ENCODE peak calls at places on chromosome 13, in nine cellular contexts. X is OCI-LY7, M is neural progenitor cell, G is PC-3, V is GM23338, L is GM23248, I is hepatocyte, J is HCT116, S is SK-N-SH. Q is an unnamed sample.
A peak's percentile ranks its signal among the peaks of the same experiment; 100 is the strongest.

GRCh38 chr13:99374994-99375805 is 68.0 kb upstream of the GPR183 start:
- DNase-seq in X (peak; percentile 44), M (no peak), G (no peak), V (no peak), L (no peak), I (no peak), J (no peak), S (no peak), Q (no peak)

GRCh38 chr13:109272595-109273325 is 513.6 kb downstream of the IRS2 start:
- DNase-seq in X (no peak), M (no peak), G (no peak), V (no peak), L (peak; percentile 50), I (no peak), J (no peak), S (no peak), Q (no peak)

GRCh38 chr13:76043882-76044281 is 407.8 kb downstream of the LMO7 start:
- DNase-seq in X (no peak), M (peak; percentile 19), G (no peak), V (no peak), L (no peak), I (no peak), J (no peak), S (no peak), Q (no peak)

GRCh38 chr13:98910501-98910951 is 67.3 kb downstream of the DOCK9 start:
- DNase-seq in X (no peak), M (no peak), G (peak; percentile 75), V (no peak), L (peak; percentile 83), I (no peak), J (peak; percentile 15), S (no peak), Q (no peak)

GRCh38 chr13:46577656-46578589 is 25.0 kb downstream of the LRCH1 start:
- DNase-seq in X (no peak), M (no peak), G (no peak), V (no peak), L (peak; percentile 67), I (peak; percentile 36), J (no peak), S (no peak), Q (no peak)

GRCh38 chr13:59409211-59409610 is 754.5 kb downstream of the DIAPH3 start:
- DNase-seq in X (no peak), M (peak; percentile 45), G (no peak), V (peak; percentile 48), L (no peak), I (peak; percentile 38), J (no peak), S (no peak), Q (no peak)

GRCh38 chr13:95676100-95676774 is 702 bp upstream of the DNAJC3 start:
- DNase-seq in X (peak; percentile 29), M (no peak), G (peak; percentile 37), V (peak; percentile 77), L (peak; percentile 63), I (peak; percentile 57), J (peak; percentile 22), S (no peak), Q (peak; percentile 32)

GRCh38 chr13:85247780-85248179 is 551.4 kb downstream of the SLITRK6 start:
- DNase-seq in X (no peak), M (no peak), G (no peak), V (no peak), L (no peak), I (no peak), J (no peak), S (no peak), Q (no peak)

GRCh38 chr13:22040810-22041364 is 370.0 kb downstream of the FGF9 start:
- DNase-seq in X (no peak), M (peak; percentile 25), G (no peak), V (peak; percentile 94), L (no peak), I (peak; percentile 59), J (no peak), S (no peak), Q (no peak)

GRCh38 chr13:59447031-59447430 is 716.7 kb downstream of the DIAPH3 start:
- DNase-seq in X (no peak), M (no peak), G (no peak), V (no peak), L (no peak), I (no peak), J (no peak), S (peak; percentile 48), Q (no peak)

GRCh38 chr13:104592127-104592526 is 1525.9 kb upstream of the SLC10A2 start:
- DNase-seq in X (no peak), M (no peak), G (peak; percentile 66), V (no peak), L (no peak), I (peak; percentile 25), J (peak; percentile 16), S (no peak), Q (no peak)

GRCh38 chr13:108352599-108352998 is 83.1 kb downstream of the TNFSF13B start:
- DNase-seq in X (no peak), M (no peak), G (no peak), V (no peak), L (no peak), I (no peak), J (no peak), S (no peak), Q (no peak)

DNA sequence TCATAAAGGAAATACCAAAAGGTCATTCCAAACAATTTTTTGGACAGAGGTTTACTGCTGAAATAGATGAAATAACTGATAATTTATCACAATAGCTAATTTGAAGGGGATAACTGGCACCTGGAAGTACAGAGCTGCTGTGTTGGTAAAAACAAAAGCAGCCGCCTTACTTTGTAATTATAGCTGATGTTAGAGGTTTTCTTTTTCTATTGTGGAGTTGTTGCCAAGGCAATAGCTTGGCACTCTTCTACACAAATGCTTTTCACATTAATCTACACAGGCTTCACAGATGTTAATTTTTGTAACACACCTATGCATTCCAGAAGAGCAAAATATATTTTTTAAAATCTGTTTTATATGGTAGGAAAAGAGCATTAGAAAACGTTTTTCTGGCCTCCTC is 56.9 kb downstream of the LACC1 start:
- DNase-seq in X (no peak), M (no peak), G (no peak), V (no peak), L (peak; percentile 4), I (no peak), J (no peak), S (no peak), Q (no peak)
- TF ChIP-seq EZH2phosphoT487 in X (no peak), M (no peak), G (no peak), V (no peak), L (no peak), I (no peak), J (no peak), S (no peak), Q (no peak)

DNA sequence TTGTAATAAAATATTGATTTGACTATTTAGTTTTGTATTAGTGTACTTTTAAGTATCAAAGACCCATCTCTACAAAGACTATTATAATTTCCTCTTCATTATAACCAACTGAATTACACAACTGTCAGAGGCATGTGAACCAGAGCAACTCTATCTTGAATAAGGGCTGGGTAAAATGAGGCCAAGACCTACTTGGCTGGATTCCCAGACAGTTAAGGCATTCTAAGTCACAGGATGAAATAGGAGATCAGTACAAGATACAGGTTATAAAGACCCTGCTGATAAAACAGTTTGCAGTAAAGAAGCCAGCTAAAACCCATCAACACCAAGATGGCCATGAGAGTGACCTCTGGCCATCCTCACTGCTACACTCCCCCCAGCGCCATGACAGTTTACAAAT is 36.2 kb upstream of the ATP12A start:
- DNase-seq in X (no peak), M (no peak), G (peak; percentile 27), V (no peak), L (peak; percentile 24), I (no peak), J (no peak), S (no peak), Q (no peak)
- TF ChIP-seq EZH2phosphoT487 in X (no peak), M (no peak), G (no peak), V (no peak), L (no peak), I (no peak), J (no peak), S (no peak), Q (no peak)

DNA sequence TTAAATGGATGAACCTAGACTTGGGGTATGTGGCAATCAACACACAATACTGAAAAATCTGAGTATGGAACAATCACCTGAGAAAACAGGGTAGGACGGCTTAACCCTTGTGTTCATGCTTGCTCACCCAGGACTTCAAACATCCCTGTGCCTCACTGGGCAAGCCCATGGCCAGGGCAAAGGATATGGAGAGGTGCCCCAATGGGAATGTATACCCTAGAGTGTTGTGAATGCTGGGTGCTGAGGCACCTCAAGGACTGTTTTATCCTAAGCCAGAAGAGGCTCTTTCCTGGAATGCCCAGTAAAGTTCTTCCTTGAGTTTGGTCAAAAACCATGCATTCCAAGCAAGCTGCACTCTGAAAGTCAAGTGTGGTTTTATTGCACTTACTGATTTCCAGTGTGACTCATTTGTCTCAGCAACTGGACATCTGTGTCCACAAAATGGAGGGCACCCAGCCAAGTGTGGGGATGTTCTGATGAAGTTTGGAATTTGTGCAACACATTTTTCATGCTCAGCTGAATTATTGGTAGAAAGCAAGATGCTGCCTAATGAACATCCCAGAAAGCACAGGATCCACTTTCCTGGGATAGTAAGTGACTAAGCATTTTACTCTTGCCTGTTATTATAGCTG is 531.3 kb downstream of the RFC3 start:
- DNase-seq in X (no peak), M (no peak), G (peak; percentile 92), V (no peak), L (peak; percentile 95), I (peak; percentile 40), J (no peak), S (no peak), Q (no peak)
- TF ChIP-seq EZH2phosphoT487 in X (no peak), M (no peak), G (no peak), V (no peak), L (no peak), I (no peak), J (no peak), S (no peak), Q (no peak)

GRCh38 chr13:87814444-87814843 is 143.3 kb downstream of the SLITRK5 start:
- DNase-seq in X (no peak), M (no peak), G (no peak), V (no peak), L (no peak), I (no peak), J (no peak), S (no peak), Q (no peak)

GRCh38 chr13:87810391-87810801 is 139.2 kb downstream of the SLITRK5 start:
- DNase-seq in X (peak; percentile 34), M (peak; percentile 65), G (peak; percentile 62), V (peak; percentile 74), L (no peak), I (peak; percentile 10), J (no peak), S (no peak), Q (no peak)

DNA sequence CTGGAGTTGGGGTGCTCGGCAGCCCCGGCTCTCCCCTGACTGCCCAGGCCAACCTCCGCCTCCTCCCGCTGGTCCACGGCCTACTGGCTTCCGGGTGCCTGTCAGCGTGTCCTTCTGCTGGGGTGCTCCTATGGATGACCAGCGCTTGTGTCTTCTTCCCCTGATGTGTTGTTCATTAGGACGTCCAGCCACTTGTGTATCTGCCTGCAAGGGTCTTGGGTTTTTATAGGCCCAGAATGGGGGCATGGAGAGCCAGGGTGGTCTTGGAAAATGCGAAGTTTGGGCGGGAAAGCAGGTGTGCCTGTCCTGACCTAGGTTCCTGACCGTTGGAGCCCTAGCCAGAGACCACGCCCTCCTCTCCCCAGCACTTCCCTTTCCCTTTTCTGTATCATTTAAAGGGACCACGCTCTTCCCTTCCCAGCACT is 139.8 kb downstream of the SLITRK5 start:
- DNase-seq in X (no peak), M (no peak), G (peak; percentile 17), V (peak; percentile 4), L (no peak), I (no peak), J (no peak), S (no peak), Q (no peak)
- TF ChIP-seq EZH2phosphoT487 in X (no peak), M (no peak), G (no peak), V (no peak), L (no peak), I (no peak), J (no peak), S (no peak), Q (no peak)

GRCh38 chr13:48334534-48335127 is 31.1 kb downstream of the RB1 start:
- DNase-seq in X (peak; percentile 65), M (peak; percentile 31), G (peak; percentile 49), V (peak; percentile 45), L (peak; percentile 59), I (peak; percentile 39), J (peak; percentile 19), S (peak; percentile 15), Q (peak; percentile 45)
- TF ChIP-seq EZH2phosphoT487 in X (no peak), M (no peak), G (no peak), V (no peak), L (no peak), I (no peak), J (no peak), S (no peak), Q (no peak)